ENCODE peak calls at places on chromosomes 1 and 21, in nine cellular contexts. M, C, T, K, P, D, J, L and R are unnamed samples.

GRCh38 chr21:27058673-27059365 is 91.9 kb upstream of the ADAMTS5 start:
- DNase-seq in C (no peak), M (no peak), K (no peak), P (no peak), D (no peak), T (no peak), J (no peak), L (no peak), R (no peak)

GRCh38 chr1:156480411-156481192 is 20.0 kb downstream of the MEF2D start:
- DNase-seq in P (no peak), D (no peak), M (no peak), K (no peak), J (peak), C (no peak), L (peak), T (peak), R (no peak)

GRCh38 chr1:10561497-10561896 is 86.7 kb downstream of the PEX14 start:
- DNase-seq in P (no peak), J (no peak), K (no peak), L (no peak), D (no peak), M (no peak), T (no peak), C (no peak), R (no peak)

GRCh38 chr1:76229279-76229977 is 154.9 kb downstream of the ST6GALNAC3 start:
- DNase-seq in T (no peak), M (no peak), D (no peak), L (peak), J (no peak), C (no peak), P (no peak), K (no peak), R (no peak)

GRCh38 chr1:18646776-18647410 is 16.2 kb downstream of the PAX7 start:
- DNase-seq in K (no peak), J (no peak), P (no peak), L (peak), M (no peak), T (no peak), D (peak), C (no peak), R (no peak)

GRCh38 chr1:75791022-75791421 is 5.0 kb downstream of the RABGGTB start:
- DNase-seq in J (no peak), M (no peak), C (no peak), K (no peak), D (no peak), T (no peak), L (no peak), P (no peak), R (no peak)

GRCh38 chr1:13628711-13629110 is 45.1 kb downstream of the PDPN start:
- DNase-seq in T (no peak), M (no peak), J (no peak), K (no peak), D (no peak), C (no peak), L (no peak), P (no peak), R (no peak)

GRCh38 chr1:192807968-192808587 is 761 bp upstream of the RGS2 start:
- DNase-seq in D (no peak), L (peak), M (no peak), J (no peak), K (no peak), T (no peak), C (no peak), P (no peak), R (no peak)

GRCh38 chr1:56676571-56677035 is 31.5 kb downstream of the PRKAA2 start:
- DNase-seq in C (no peak), T (no peak), D (no peak), M (no peak), L (no peak), P (peak), J (no peak), K (no peak), R (no peak)

GRCh38 chr1:43267291-43267805 is 2.4 kb upstream of the TMEM125 start:
- DNase-seq in P (no peak), L (peak), M (no peak), J (peak), C (no peak), D (no peak), K (no peak), T (no peak), R (no peak)

GRCh38 chr1:33784876-33785275 is 79.0 kb upstream of the HMGB4 start:
- DNase-seq in C (no peak), T (no peak), L (no peak), J (no peak), P (no peak), K (no peak), D (no peak), M (no peak), R (no peak)

GRCh38 chr1:38872401-38873026 is 634 bp downstream of the MYCBP start:
- DNase-seq in K (no peak), T (no peak), C (no peak), P (no peak), M (no peak), L (peak), D (no peak), J (peak), R (no peak)

GRCh38 chr1:38875811-38876210 is 2.7 kb upstream of the MYCBP start:
- DNase-seq in P (no peak), M (no peak), K (no peak), D (no peak), C (no peak), T (no peak), L (no peak), J (no peak), R (no peak)

GRCh38 chr1:38870996-38871395 is 2.2 kb downstream of the MYCBP start:
- DNase-seq in T (no peak), L (no peak), P (no peak), C (no peak), M (no peak), D (no peak), J (no peak), K (no peak), R (no peak)

GRCh38 chr1:38873027-38873969 is at the start of gene MYCBP:
- DNase-seq in M (peak), C (peak), L (peak), J (peak), D (peak), T (peak), K (peak), P (peak), R (peak)
- TF ChIP-seq CTCF in M (peak), C (no peak), L (no peak), J (peak), D (no peak), T (peak), K (no peak), P (no peak), R (no peak)

DNA sequence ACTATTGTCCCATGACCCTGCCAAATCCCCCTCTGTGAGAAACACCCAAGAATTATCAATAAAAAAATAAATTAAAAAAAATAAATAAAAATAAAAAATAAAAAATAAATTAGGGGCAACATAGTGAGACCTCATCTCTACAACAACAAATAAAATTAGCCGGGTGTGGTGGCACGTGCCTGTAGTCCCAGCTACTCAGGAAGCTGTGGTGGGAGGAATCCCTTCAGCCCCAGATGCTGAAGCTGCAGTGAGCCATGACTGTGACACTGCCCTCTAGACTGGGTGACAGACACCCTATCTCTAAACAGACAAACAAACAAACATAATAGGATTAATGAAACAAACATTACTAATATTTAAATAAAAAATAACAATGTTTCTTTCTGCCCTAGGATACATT is 34.3 kb downstream of the MRPL37 start:
- DNase-seq in P (no peak), D (no peak), M (no peak), T (no peak), K (no peak), J (no peak), C (no peak), L (no peak), R (no peak)
- TF ChIP-seq POLR2AphosphoS5 in P (no peak), D (no peak), M (no peak), T (no peak), K (no peak), J (no peak), C (no peak), L (no peak), R (no peak)

DNA sequence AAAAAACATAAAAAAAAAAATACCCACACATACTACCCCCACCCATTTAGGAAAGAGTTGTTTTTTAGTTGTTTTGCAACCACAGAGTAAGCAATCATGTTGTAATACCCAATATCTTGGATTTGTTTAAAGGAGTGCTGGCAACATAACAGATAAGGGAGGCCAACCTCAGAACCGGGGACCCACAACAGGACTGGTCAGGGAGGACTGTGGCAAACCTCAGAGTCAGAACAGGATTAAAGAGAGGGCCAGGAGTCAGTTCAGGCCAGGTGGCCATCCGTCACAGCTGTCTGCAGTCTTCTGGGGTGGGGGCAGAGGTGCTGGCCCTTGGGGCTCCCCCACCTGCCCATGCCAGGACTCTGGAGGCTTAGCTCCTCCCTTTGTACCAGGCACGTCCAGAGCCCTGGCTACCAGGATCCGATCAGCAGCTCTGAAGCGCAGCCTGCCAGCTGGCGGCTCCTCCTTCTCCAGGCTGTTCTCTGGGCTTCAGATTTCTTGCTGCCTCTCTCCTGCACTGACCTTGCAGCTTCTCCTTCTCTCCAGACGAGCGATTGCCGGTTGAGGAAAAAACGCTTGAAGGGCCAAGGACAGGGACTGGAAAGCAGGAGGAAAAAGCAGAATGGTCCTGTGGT is 7.9 kb downstream of the H6PD start:
- DNase-seq in K (no peak), D (peak), M (peak), P (no peak), L (no peak), C (no peak), T (peak), J (peak), R (peak)
- TF ChIP-seq CTCF in K (no peak), D (no peak), M (no peak), P (no peak), L (no peak), C (no peak), T (no peak), J (no peak), R (no peak)

GRCh38 chr1:112466078-112466660 is 42.6 kb upstream of the WNT2B start:
- DNase-seq in C (peak), K (peak), D (peak), P (peak), M (peak), L (peak), T (peak), J (peak), R (peak)

GRCh38 chr1:112462953-112463279 is 45.8 kb upstream of the WNT2B start:
- DNase-seq in C (no peak), K (no peak), L (no peak), P (no peak), D (no peak), M (no peak), T (no peak), J (no peak), R (no peak)

GRCh38 chr1:112465122-112465521 is 43.6 kb upstream of the WNT2B start:
- DNase-seq in P (no peak), T (no peak), L (no peak), M (no peak), D (no peak), J (no peak), C (no peak), K (no peak), R (no peak)

GRCh38 chr1:112461200-112461871 is 47.4 kb upstream of the WNT2B start:
- DNase-seq in T (no peak), J (no peak), P (no peak), L (peak), K (no peak), D (no peak), M (no peak), C (no peak), R (no peak)

DNA sequence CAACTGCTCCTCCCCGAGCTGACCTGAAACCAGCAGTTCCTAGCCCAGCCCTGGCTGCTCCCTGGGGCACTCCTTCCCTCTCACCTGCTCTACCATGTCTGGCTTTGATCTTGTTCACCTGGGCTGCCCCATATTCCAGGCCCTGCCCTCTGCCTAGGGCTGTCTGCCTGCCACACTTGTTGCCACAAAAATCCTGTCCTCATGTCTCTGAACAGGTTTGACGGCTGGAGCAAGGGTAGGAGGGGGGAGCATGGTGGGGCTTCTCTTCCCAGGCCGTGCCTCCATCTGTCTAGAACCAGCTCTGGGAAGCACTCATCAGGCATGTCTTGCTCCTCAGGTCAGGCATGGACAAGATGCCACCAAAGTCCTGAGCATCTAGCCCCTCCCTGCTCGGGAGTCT is 44.3 kb upstream of the WNT2B start:
- DNase-seq in D (no peak), C (no peak), J (no peak), M (no peak), L (no peak), T (no peak), K (no peak), P (no peak), R (peak)
- TF ChIP-seq POLR2AphosphoS5 in D (peak), C (no peak), J (no peak), M (no peak), L (no peak), T (no peak), K (no peak), P (no peak), R (peak)

DNA sequence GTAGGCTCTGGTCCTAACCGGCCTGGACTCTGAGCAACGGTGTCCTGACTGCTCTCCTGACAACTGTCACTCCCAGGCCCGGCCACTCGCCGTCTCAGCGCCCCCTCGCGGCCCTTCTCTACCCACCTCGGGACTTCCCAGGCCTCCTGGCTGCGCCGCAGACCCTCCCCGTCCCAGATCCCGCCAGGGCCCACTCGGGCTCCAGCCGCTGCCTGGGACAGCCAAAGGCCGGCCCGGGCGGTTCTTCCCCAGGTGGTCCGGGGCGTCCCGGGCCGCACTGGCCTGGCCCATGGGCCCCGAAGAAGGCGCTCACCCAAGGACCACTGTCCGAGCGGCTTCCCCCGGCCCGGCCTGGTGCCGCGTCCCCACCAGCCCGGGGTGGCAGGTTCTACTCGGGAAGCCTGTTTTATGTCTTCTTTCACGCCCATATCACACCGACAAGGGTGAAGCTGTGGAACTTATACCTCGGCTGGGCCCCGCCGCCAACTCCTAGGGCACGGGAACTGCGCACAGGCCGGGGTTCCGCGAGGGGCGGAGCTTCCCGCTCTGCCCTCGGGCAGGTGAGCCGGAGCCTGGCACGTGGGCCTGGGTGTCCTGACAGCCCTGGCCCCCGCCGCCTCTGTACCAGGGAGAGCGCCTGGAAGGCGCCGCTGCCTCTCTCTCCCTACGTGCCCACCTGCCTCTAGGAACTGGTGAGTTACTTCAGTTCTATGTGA is 138.3 kb downstream of the TTLL7 start:
- DNase-seq in P (peak), D (peak), C (peak), K (peak), M (no peak), J (peak), T (peak), L (peak), R (peak)
- TF ChIP-seq CTCF in P (peak), D (peak), C (peak), K (peak), M (peak), J (peak), T (peak), L (peak), R (peak)

GRCh38 chr1:65066766-65067490 is 81.1 kb upstream of the AK4 start:
- DNase-seq in L (peak), C (peak), M (peak), P (no peak), K (no peak), J (peak), T (peak), D (peak), R (peak)

GRCh38 chr1:65066379-65066765 is 81.6 kb upstream of the AK4 start:
- DNase-seq in D (no peak), P (no peak), M (no peak), K (no peak), J (no peak), L (no peak), T (no peak), C (no peak), R (peak)

GRCh38 chr1:65068202-65069011 is 79.6 kb upstream of the AK4 start:
- DNase-seq in L (peak), P (no peak), M (no peak), D (no peak), C (no peak), K (no peak), J (no peak), T (no peak), R (no peak)

GRCh38 chr1:65069186-65069585 is 78.8 kb upstream of the AK4 start:
- DNase-seq in J (no peak), L (no peak), C (no peak), M (no peak), P (no peak), T (no peak), D (peak), K (no peak), R (no peak)

DNA sequence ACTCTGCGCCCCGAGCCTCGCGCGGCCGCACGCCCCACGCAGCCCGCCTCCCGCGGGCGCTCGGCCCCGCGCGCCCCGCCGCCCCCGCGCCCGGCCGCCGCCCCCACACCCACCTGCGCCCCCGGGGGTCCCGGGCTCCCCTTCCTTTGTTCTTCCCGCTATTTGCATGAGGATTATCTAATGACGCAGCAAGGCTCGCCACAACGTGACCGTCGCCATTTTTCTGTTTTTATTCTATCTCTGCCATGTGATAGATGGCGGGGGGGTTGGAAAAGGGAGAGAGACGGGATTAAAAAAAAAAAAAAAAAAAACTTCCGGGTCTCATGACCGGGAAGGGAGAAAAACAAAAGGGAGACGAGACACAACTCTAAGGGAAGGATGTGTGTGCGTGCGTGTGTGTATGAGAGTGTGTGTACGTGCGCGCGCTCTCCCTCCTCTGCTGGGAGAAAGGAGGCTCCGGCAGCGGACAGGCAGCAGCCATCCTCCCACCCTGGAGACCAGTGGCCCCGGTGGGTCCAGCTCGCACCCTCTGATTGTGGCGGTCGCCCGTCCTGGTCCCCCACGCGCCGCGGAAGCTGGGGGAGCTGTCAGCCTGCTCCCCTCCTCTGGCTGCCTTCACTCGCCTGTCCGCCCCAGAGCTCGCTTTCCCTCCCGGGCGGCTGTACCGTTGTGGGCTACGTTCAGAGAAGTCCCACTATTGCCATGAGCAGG is 80.4 kb upstream of the AK4 start:
- DNase-seq in T (peak), L (peak), J (peak), P (no peak), M (peak), K (no peak), D (peak), C (peak), R (peak)
- TF ChIP-seq POLR2AphosphoS5 in T (peak), L (no peak), J (peak), P (no peak), M (peak), K (peak), D (peak), C (peak), R (peak)

DNA sequence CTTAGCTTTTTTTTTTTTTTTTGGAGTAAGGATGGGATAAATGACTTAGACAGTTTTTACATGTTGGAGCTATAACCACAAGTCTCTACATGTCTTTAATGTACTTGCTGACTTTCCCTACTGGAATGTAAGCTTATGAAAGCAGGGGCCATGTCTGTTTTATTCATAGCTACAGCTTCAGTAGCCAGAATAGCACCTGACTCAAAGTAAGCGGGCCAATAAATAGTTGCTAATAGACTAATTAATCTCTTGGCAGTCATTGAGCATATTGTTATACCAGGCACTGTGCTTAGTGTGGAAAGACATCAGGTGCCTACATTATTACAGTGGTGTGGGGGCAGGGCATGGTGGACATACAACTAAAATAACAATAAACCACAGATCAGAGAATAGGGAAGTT is 84.4 kb upstream of the HOOK1 start:
- DNase-seq in P (no peak), T (no peak), D (no peak), J (no peak), L (no peak), M (no peak), K (no peak), C (no peak), R (no peak)
- TF ChIP-seq CTCF in P (no peak), T (no peak), D (no peak), J (no peak), L (no peak), M (no peak), K (no peak), C (no peak), R (no peak)

GRCh38 chr1:208205216-208206013 is 38.8 kb downstream of the PLXNA2 start:
- DNase-seq in D (no peak), J (no peak), C (no peak), L (no peak), K (no peak), T (no peak), M (no peak), P (no peak), R (no peak)
- TF ChIP-seq POLR2AphosphoS5 in D (no peak), J (no peak), C (no peak), L (no peak), K (no peak), T (no peak), M (no peak), P (no peak), R (no peak)